ENCODE peak calls at places on chromosome 14, in six cellular contexts. H, G, Z, L, V and Q are unnamed samples.

GRCh38 chr14:99187858-99188257 is 84.1 kb downstream of the BCL11B start:
- DNase-seq in H (no peak), G (no peak), Z (no peak), L (no peak), V (no peak), Q (no peak)

GRCh38 chr14:74848768-74849167 is 27.2 kb downstream of the PROX2 start:
- DNase-seq in H (peak), G (no peak), Z (peak), L (no peak), V (no peak), Q (no peak)

GRCh38 chr14:54808326-54809161 is 94.1 kb downstream of the GCH1 start:
- DNase-seq in H (no peak), G (no peak), Z (no peak), L (no peak), V (no peak), Q (no peak)

GRCh38 chr14:74525361-74525851 is 31.8 kb downstream of the ISCA2 start:
- DNase-seq in H (peak), G (no peak), Z (no peak), L (no peak), V (no peak), Q (no peak)

GRCh38 chr14:78164226-78164853 is 5.8 kb upstream of the NRXN3 start:
- DNase-seq in H (no peak), G (no peak), Z (no peak), L (peak), V (peak), Q (peak)

GRCh38 chr14:23638414-23639047 is 2.4 kb downstream of the DHRS2 start:
- DNase-seq in H (no peak), G (no peak), Z (peak), L (no peak), V (no peak), Q (no peak)

GRCh38 chr14:90483117-90483516 is 86.3 kb downstream of the CALM1 start:
- DNase-seq in H (no peak), G (no peak), Z (no peak), L (no peak), V (no peak), Q (no peak)

GRCh38 chr14:76313861-76314260 is 62.1 kb upstream of the ESRRB start:
- DNase-seq in H (no peak), G (no peak), Z (no peak), L (no peak), V (no peak), Q (no peak)

GRCh38 chr14:93137864-93138263 is 22.1 kb upstream of the ITPK1 start:
- DNase-seq in H (no peak), G (no peak), Z (peak), L (no peak), V (no peak), Q (peak)

GRCh38 chr14:61321385-61322010 is at the start of gene PRKCH:
- DNase-seq in H (peak), G (no peak), Z (peak), L (peak), V (peak), Q (peak)

GRCh38 chr14:67951529-67952120 is 132.0 kb downstream of the RAD51B start:
- DNase-seq in H (peak), G (no peak), Z (no peak), L (no peak), V (no peak), Q (no peak)

GRCh38 chr14:101665478-101666078 is 95.9 kb upstream of the PPP2R5C start:
- DNase-seq in H (peak), G (no peak), Z (peak), L (peak), V (peak), Q (no peak)

GRCh38 chr14:73168691-73169090 is 32.4 kb downstream of the PSEN1 start:
- DNase-seq in H (no peak), G (no peak), Z (no peak), L (no peak), V (no peak), Q (no peak)